ENCODE peak calls at places on chromosomes 12 and 14, in six cellular contexts. F is CD8-positive, alpha-beta T cell; U is astrocyte of the cerebellum; X is endothelial cell of umbilical vein; C is BJ; B is epithelial cell of proximal tubule. Y is an unnamed sample.

GRCh38 chr12:116434155-116435065 is 124.8 kb upstream of the MAP1LC3B2 start:
- DNase-seq in F (no peak), U (peak; percentile 55), X (peak; percentile 59), C (peak; percentile 81), B (no peak), Y (peak; percentile 96)

GRCh38 chr14:98956616-98957015 is 315.4 kb downstream of the BCL11B start:
- DNase-seq in F (no peak), U (no peak), X (no peak), C (no peak), B (no peak), Y (no peak)

GRCh38 chr14:104321151-104322130 is 183.1 kb downstream of the KIF26A start:
- DNase-seq in F (no peak), U (no peak), X (no peak), C (no peak), B (no peak), Y (no peak)

GRCh38 chr12:12726543-12727093 is 9.4 kb downstream of the CDKN1B start:
- DNase-seq in F (no peak), U (no peak), X (peak; percentile 82), C (peak; percentile 75), B (no peak), Y (peak; percentile 92)

GRCh38 chr12:129009833-129010232 is 156.6 kb downstream of the GLT1D1 start:
- DNase-seq in F (no peak), U (no peak), X (no peak), C (no peak), B (no peak), Y (no peak)

GRCh38 chr14:100532154-100532915 is 54.9 kb downstream of the BEGAIN start:
- DNase-seq in F (no peak), U (no peak), X (no peak), C (no peak), B (no peak), Y (no peak)

GRCh38 chr12:25781223-25781622 is 177.3 kb upstream of the RASSF8 start:
- DNase-seq in F (no peak), U (no peak), X (no peak), C (no peak), B (no peak), Y (no peak)

GRCh38 chr12:32305163-32305562 is 94.2 kb upstream of the FGD4 start:
- DNase-seq in F (no peak), U (no peak), X (peak; percentile 48), C (no peak), B (no peak), Y (peak; percentile 72)

GRCh38 chr12:13024151-13024946 is 19.8 kb upstream of the FAM234B start:
- DNase-seq in F (no peak), U (no peak), X (peak; percentile 81), C (no peak), B (no peak), Y (peak; percentile 79)

GRCh38 chr12:21151184-21151583 is 20.2 kb downstream of the SLCO1B1 start:
- DNase-seq in F (no peak), U (no peak), X (no peak), C (no peak), B (no peak), Y (no peak)

GRCh38 chr12:122687091-122687490 is 16.1 kb downstream of the HCAR2 start:
- DNase-seq in F (no peak), U (no peak), X (no peak), C (no peak), B (no peak), Y (peak; percentile 53)

GRCh38 chr12:5173511-5174011 is 129.9 kb downstream of the KCNA5 start:
- DNase-seq in F (no peak), U (no peak), X (no peak), C (no peak), B (no peak), Y (no peak)

GRCh38 chr12:129696952-129697351 is 206.9 kb downstream of the TMEM132D start:
- DNase-seq in F (no peak), U (peak; percentile 71), X (no peak), C (no peak), B (no peak), Y (peak; percentile 4)

GRCh38 chr12:128976120-128976519 is 122.8 kb downstream of the GLT1D1 start:
- DNase-seq in F (no peak), U (no peak), X (no peak), C (no peak), B (no peak), Y (no peak)

GRCh38 chr12:7190268-7191055 is 976 bp downstream of the PEX5 start:
- DNase-seq in F (no peak), U (no peak), X (no peak), C (no peak), B (no peak), Y (peak; percentile 35)

GRCh38 chr12:124917135-124917840 is 2.8 kb upstream of the UBC start:
- DNase-seq in F (peak; percentile 83), U (peak; percentile 99), X (peak; percentile 100), C (peak; percentile 99), B (peak; percentile 99), Y (peak; percentile 100)

GRCh38 chr12:70590549-70591226 is 46.5 kb downstream of the PTPRB start:
- DNase-seq in F (no peak), U (no peak), X (peak; percentile 33), C (no peak), B (no peak), Y (no peak)

GRCh38 chr12:11727133-11727664 is 77.7 kb downstream of the ETV6 start:
- DNase-seq in F (peak; percentile 3), U (no peak), X (no peak), C (no peak), B (no peak), Y (no peak)

GRCh38 chr14:48925184-48925583 is 661.0 kb downstream of the RPS29 start:
- DNase-seq in F (no peak), U (no peak), X (no peak), C (no peak), B (no peak), Y (no peak)

GRCh38 chr12:75364918-75365317 is 26.0 kb upstream of the GLIPR1L2 start:
- DNase-seq in F (no peak), U (no peak), X (no peak), C (peak; percentile 35), B (no peak), Y (no peak)

GRCh38 chr12:46580445-46580844 is 207.9 kb upstream of the SLC38A2 start:
- DNase-seq in F (no peak), U (no peak), X (no peak), C (no peak), B (no peak), Y (no peak)

GRCh38 chr12:57738661-57739237 is at the start of gene AGAP2:
- DNase-seq in F (no peak), U (no peak), X (no peak), C (no peak), B (no peak), Y (no peak)

GRCh38 chr12:11804130-11804529 is 154.7 kb downstream of the ETV6 start:
- DNase-seq in F (no peak), U (no peak), X (no peak), C (no peak), B (no peak), Y (no peak)

GRCh38 chr12:15497621-15498285 is 175.4 kb downstream of the PTPRO start:
- DNase-seq in F (no peak), U (no peak), X (no peak), C (no peak), B (no peak), Y (no peak)

GRCh38 chr12:124916370-124917134 is 2.1 kb upstream of the UBC start:
- DNase-seq in F (no peak), U (peak; percentile 70), X (peak; percentile 88), C (peak; percentile 81), B (peak; percentile 85), Y (peak; percentile 92)

GRCh38 chr14:51242545-51243490 is 2.8 kb downstream of the TMX1 start:
- DNase-seq in F (no peak), U (no peak), X (no peak), C (no peak), B (no peak), Y (no peak)
- H3K4me3 ChIP-seq in F (no peak overlapping the region), U (no peak overlapping the region), X (no peak overlapping the region), C (no peak overlapping the region), B (no peak overlapping the region), Y (no peak overlapping the region)

GRCh38 chr14:68274722-68275121 is 455.1 kb downstream of the RAD51B start:
- DNase-seq in F (no peak), U (no peak), X (no peak), C (no peak), B (no peak), Y (no peak)
- TF ChIP-seq CTCF in F (no peak), U (no peak), X (no peak), C (no peak), B (no peak), Y (no peak)

DNA sequence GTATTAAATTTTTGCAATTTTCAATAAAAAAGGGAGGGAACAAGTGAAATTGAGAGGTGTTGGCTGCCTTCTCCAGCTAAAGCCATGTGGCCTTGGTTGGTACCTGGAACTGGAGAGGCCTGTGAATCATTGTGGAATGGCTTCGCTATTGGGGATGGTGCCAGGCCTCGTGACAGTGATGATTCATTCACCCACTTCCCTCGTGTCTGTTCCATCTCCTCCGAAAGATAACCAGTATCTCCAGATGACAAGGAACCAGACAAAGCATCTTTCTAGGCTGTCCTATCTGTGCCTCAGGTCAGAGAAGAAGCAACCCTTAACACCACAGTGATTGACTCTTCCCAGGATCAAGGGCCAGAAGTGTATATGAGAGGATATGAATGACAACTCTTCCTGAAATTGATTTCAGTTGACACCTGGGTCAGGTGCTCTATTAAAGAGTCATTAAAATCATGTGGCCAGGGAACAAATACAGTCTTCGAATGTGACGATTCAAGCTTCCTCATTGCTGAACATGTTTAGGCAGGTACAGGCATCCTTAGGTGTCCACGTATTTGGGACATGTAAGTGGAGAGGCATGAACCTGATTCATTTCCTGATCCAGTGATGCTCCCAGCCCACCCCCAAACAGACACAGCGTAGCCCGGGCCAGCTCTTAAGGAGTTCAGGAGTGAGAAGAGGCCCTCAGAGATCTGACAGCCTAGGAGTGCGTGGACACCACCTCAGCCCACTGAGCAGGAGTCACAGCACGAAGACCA is at the start of gene RNASE7:
- DNase-seq in F (no peak), U (no peak), X (no peak), C (no peak), B (no peak), Y (peak; percentile 46)
- H3K4me3 ChIP-seq in F (no peak within 1 kb of the TSS), U (no peak within 1 kb of the TSS), X (no peak within 1 kb of the TSS), C (no peak within 1 kb of the TSS), B (no peak within 1 kb of the TSS), Y (no peak within 1 kb of the TSS)

GRCh38 chr12:64696065-64696741 is 63.0 kb downstream of the GNS start:
- DNase-seq in F (no peak), U (no peak), X (peak; percentile 62), C (no peak), B (no peak), Y (peak; percentile 63)
- TF ChIP-seq CTCF in F (no peak), U (peak; percentile 35), X (peak; percentile 16), C (peak; percentile 27), B (peak; percentile 54), Y (peak; percentile 21)

Y was measured in cardiac fibroblast.